ENCODE peak calls at places on chromosomes 16 and 17, in five cellular contexts. Y, N, H, X and K are unnamed samples.

GRCh38 chr17:17931159-17931558 is 41.0 kb downstream of the TOM1L2 start:
- DNase-seq in H (no peak), N (no peak), Y (no peak), X (no peak), K (no peak)

GRCh38 chr17:66750756-66751543 is 84.0 kb upstream of the CACNG5 start:
- DNase-seq in Y (no peak), X (no peak), N (no peak), H (no peak), K (no peak)

GRCh38 chr17:1413281-1413791 is 13.3 kb upstream of the YWHAE start:
- DNase-seq in H (peak; percentile 6), Y (peak; percentile 88), N (no peak), X (no peak), K (peak; percentile 94)

GRCh38 chr17:41962768-41963434 is 3.7 kb upstream of the CNP start:
- DNase-seq in H (peak; percentile 17), Y (peak; percentile 83), N (peak; percentile 49), X (peak; percentile 78), K (no peak)

GRCh38 chr17:59331929-59332889 is 754 bp downstream of the YPEL2 start:
- DNase-seq in N (no peak), Y (peak; percentile 69), X (peak; percentile 34), H (no peak), K (no peak)

GRCh38 chr17:73952498-73953205 is 250.8 kb upstream of the RPL38 start:
- DNase-seq in Y (no peak), N (no peak), X (peak; percentile 36), H (peak; percentile 61), K (no peak)

GRCh38 chr17:75081611-75082540 is 5.9 kb upstream of the SLC16A5 start:
- DNase-seq in H (no peak), X (no peak), N (no peak), Y (no peak), K (no peak)

GRCh38 chr16:68069511-68070248 is 15.5 kb upstream of the NFATC3 start:
- DNase-seq in H (peak; percentile 71), N (no peak), X (no peak), Y (no peak), K (no peak)

GRCh38 chr16:56744996-56745640 is 15.2 kb downstream of the NUP93 start:
- DNase-seq in N (no peak), X (no peak), Y (no peak), H (no peak), K (no peak)

GRCh38 chr16:79653337-79654000 is 52.9 kb upstream of the MAF start:
- DNase-seq in N (no peak), H (no peak), Y (no peak), X (no peak), K (no peak)

GRCh38 chr16:60771138-60771537 is 1265.1 kb downstream of the CDH8 start:
- DNase-seq in Y (no peak), X (no peak), H (no peak), N (no peak), K (no peak)

GRCh38 chr17:37384560-37385160 is 8.9 kb downstream of the C17orf78 start:
- DNase-seq in Y (no peak), N (no peak), H (no peak), X (no peak), K (no peak)

GRCh38 chr17:28940675-28941074 is 10.6 kb downstream of the PHF12 start:
- DNase-seq in N (no peak), H (no peak), Y (no peak), X (no peak), K (peak; percentile 84)

GRCh38 chr17:17628388-17629008 is 37.0 kb upstream of the PEMT start:
- DNase-seq in Y (no peak), N (peak; percentile 19), H (no peak), X (no peak), K (no peak)

GRCh38 chr17:50346313-50347086 is 574 bp downstream of the XYLT2 start:
- DNase-seq in Y (no peak), N (peak; percentile 32), H (no peak), X (peak; percentile 41), K (no peak)

GRCh38 chr17:78779848-78780247 is 2.2 kb downstream of the CYTH1 start:
- DNase-seq in H (no peak), Y (no peak), N (no peak), X (no peak), K (no peak)